ENCODE peak calls at places on chromosome 20, in six cellular contexts. One of them, this sample, is unnamed.
A peak's percentile ranks its signal among the peaks of the same experiment; 100 is the strongest.

GRCh38 chr20:52083627-52084232 is 107.8 kb downstream of the ZFP64 start:
- DNase-seq in hepatocyte: peak; percentile 78
- DNase-seq in keratinocyte: no peak
- DNase-seq in body of pancreas: peak; percentile 50
- DNase-seq in right lobe of liver: peak; percentile 27
- DNase-seq in HCT116: peak; percentile 54
- DNase-seq in this sample: no peak

GRCh38 chr20:25984933-25985332 is 288.3 kb upstream of the ZNF337 start:
- DNase-seq in hepatocyte: no peak
- DNase-seq in keratinocyte: no peak
- DNase-seq in body of pancreas: peak; percentile 52
- DNase-seq in right lobe of liver: no peak
- DNase-seq in HCT116: no peak
- DNase-seq in this sample: no peak

GRCh38 chr20:41170386-41171105 is 33.2 kb downstream of the PLCG1 start:
- DNase-seq in hepatocyte: no peak
- DNase-seq in keratinocyte: no peak
- DNase-seq in body of pancreas: peak; percentile 2
- DNase-seq in right lobe of liver: no peak
- DNase-seq in HCT116: no peak
- DNase-seq in this sample: peak; percentile 36

GRCh38 chr20:20768202-20768815 is 55.9 kb upstream of the RALGAPA2 start:
- DNase-seq in hepatocyte: no peak
- DNase-seq in keratinocyte: no peak
- DNase-seq in body of pancreas: no peak
- DNase-seq in right lobe of liver: no peak
- DNase-seq in HCT116: no peak
- DNase-seq in this sample: no peak

GRCh38 chr20:52425253-52425652 is 233.7 kb upstream of the ZFP64 start:
- DNase-seq in hepatocyte: peak; percentile 16
- DNase-seq in keratinocyte: no peak
- DNase-seq in body of pancreas: no peak
- DNase-seq in right lobe of liver: no peak
- DNase-seq in HCT116: no peak
- DNase-seq in this sample: no peak

GRCh38 chr20:53708129-53708968 is 114.7 kb upstream of the ZNF217 start:
- DNase-seq in hepatocyte: peak; percentile 28
- DNase-seq in keratinocyte: no peak
- DNase-seq in body of pancreas: no peak
- DNase-seq in right lobe of liver: no peak
- DNase-seq in HCT116: no peak
- DNase-seq in this sample: no peak

GRCh38 chr20:50371878-50372769 is 138.1 kb upstream of the PTPN1 start:
- DNase-seq in hepatocyte: no peak
- DNase-seq in keratinocyte: no peak
- DNase-seq in body of pancreas: no peak
- DNase-seq in right lobe of liver: no peak
- DNase-seq in HCT116: no peak
- DNase-seq in this sample: no peak

GRCh38 chr20:17710379-17711305 is 10.9 kb downstream of the BANF2 start:
- DNase-seq in hepatocyte: peak; percentile 83
- DNase-seq in keratinocyte: no peak
- DNase-seq in body of pancreas: peak; percentile 59
- DNase-seq in right lobe of liver: peak; percentile 61
- DNase-seq in HCT116: no peak
- DNase-seq in this sample: no peak

GRCh38 chr20:24721891-24722530 is 227.1 kb upstream of the CST7 start:
- DNase-seq in hepatocyte: no peak
- DNase-seq in keratinocyte: no peak
- DNase-seq in body of pancreas: no peak
- DNase-seq in right lobe of liver: no peak
- DNase-seq in HCT116: no peak
- DNase-seq in this sample: no peak

GRCh38 chr20:21529863-21530262 is 16.0 kb upstream of the NKX2-2 start:
- DNase-seq in hepatocyte: no peak
- DNase-seq in keratinocyte: no peak
- DNase-seq in body of pancreas: no peak
- DNase-seq in right lobe of liver: no peak
- DNase-seq in HCT116: peak; percentile 38
- DNase-seq in this sample: no peak

GRCh38 chr20:57411406-57412283 is 20.4 kb downstream of the RBM38 start:
- DNase-seq in hepatocyte: no peak
- DNase-seq in keratinocyte: no peak
- DNase-seq in body of pancreas: no peak
- DNase-seq in right lobe of liver: no peak
- DNase-seq in HCT116: no peak
- DNase-seq in this sample: no peak

GRCh38 chr20:1941226-1941625 is 46.0 kb downstream of the SIRPA start:
- DNase-seq in hepatocyte: no peak
- DNase-seq in keratinocyte: peak; percentile 94
- DNase-seq in body of pancreas: no peak
- DNase-seq in right lobe of liver: peak; percentile 55
- DNase-seq in HCT116: no peak
- DNase-seq in this sample: no peak

GRCh38 chr20:58524814-58525213 is 9.6 kb upstream of the APCDD1L start:
- DNase-seq in hepatocyte: no peak
- DNase-seq in keratinocyte: peak; percentile 57
- DNase-seq in body of pancreas: no peak
- DNase-seq in right lobe of liver: no peak
- DNase-seq in HCT116: no peak
- DNase-seq in this sample: no peak

GRCh38 chr20:59253779-59254319 is 46.6 kb upstream of the EDN3 start:
- DNase-seq in hepatocyte: no peak
- DNase-seq in keratinocyte: no peak
- DNase-seq in body of pancreas: no peak
- DNase-seq in right lobe of liver: no peak
- DNase-seq in HCT116: no peak
- DNase-seq in this sample: no peak

GRCh38 chr20:25225642-25226432 is 22.0 kb upstream of the PYGB start:
- DNase-seq in hepatocyte: no peak
- DNase-seq in keratinocyte: no peak
- DNase-seq in body of pancreas: no peak
- DNase-seq in right lobe of liver: no peak
- DNase-seq in HCT116: no peak
- DNase-seq in this sample: no peak

GRCh38 chr20:38515631-38516030 is 43.0 kb downstream of the RALGAPB start:
- DNase-seq in hepatocyte: no peak
- DNase-seq in keratinocyte: no peak
- DNase-seq in body of pancreas: no peak
- DNase-seq in right lobe of liver: no peak
- DNase-seq in HCT116: no peak
- DNase-seq in this sample: no peak

GRCh38 chr20:57570145-57570850 is 9.4 kb downstream of the PCK1 start:
- DNase-seq in hepatocyte: no peak
- DNase-seq in keratinocyte: no peak
- DNase-seq in body of pancreas: no peak
- DNase-seq in right lobe of liver: no peak
- DNase-seq in HCT116: no peak
- DNase-seq in this sample: no peak

GRCh38 chr20:61328906-61329558 is 77.0 kb downstream of the CDH4 start:
- DNase-seq in hepatocyte: no peak
- DNase-seq in keratinocyte: no peak
- DNase-seq in body of pancreas: no peak
- DNase-seq in right lobe of liver: no peak
- DNase-seq in HCT116: no peak
- DNase-seq in this sample: no peak

GRCh38 chr20:57351042-57351783 is at the start of gene RAE1:
- DNase-seq in hepatocyte: peak; percentile 97
- DNase-seq in keratinocyte: peak; percentile 50
- DNase-seq in body of pancreas: peak; percentile 93
- DNase-seq in right lobe of liver: peak; percentile 89
- DNase-seq in HCT116: peak; percentile 89
- DNase-seq in this sample: peak; percentile 91

GRCh38 chr20:23156842-23157423 is 70.8 kb upstream of the CD93 start:
- DNase-seq in hepatocyte: no peak
- DNase-seq in keratinocyte: no peak
- DNase-seq in body of pancreas: no peak
- DNase-seq in right lobe of liver: no peak
- DNase-seq in HCT116: no peak
- DNase-seq in this sample: no peak

GRCh38 chr20:39829255-39829654 is 859.8 kb downstream of the MAFB start:
- DNase-seq in hepatocyte: peak; percentile 18
- DNase-seq in keratinocyte: no peak
- DNase-seq in body of pancreas: no peak
- DNase-seq in right lobe of liver: no peak
- DNase-seq in HCT116: no peak
- DNase-seq in this sample: no peak

GRCh38 chr20:835220-836045 is 1.9 kb downstream of the FAM110A start:
- DNase-seq in hepatocyte: no peak
- DNase-seq in keratinocyte: no peak
- DNase-seq in body of pancreas: peak; percentile 56
- DNase-seq in right lobe of liver: peak; percentile 76
- DNase-seq in HCT116: no peak
- DNase-seq in this sample: no peak

GRCh38 chr20:57064836-57065235 is 201.6 kb downstream of the BMP7 start:
- DNase-seq in hepatocyte: no peak
- DNase-seq in keratinocyte: no peak
- DNase-seq in body of pancreas: no peak
- DNase-seq in right lobe of liver: no peak
- DNase-seq in HCT116: no peak
- DNase-seq in this sample: no peak

GRCh38 chr20:36676701-36677421 is 30.9 kb upstream of the SLA2 start:
- DNase-seq in hepatocyte: peak; percentile 95
- DNase-seq in keratinocyte: no peak
- DNase-seq in body of pancreas: no peak
- DNase-seq in right lobe of liver: no peak
- DNase-seq in HCT116: peak; percentile 4
- DNase-seq in this sample: no peak
- H3K4me3 ChIP-seq in hepatocyte: peak overlapping the region; percentile 51
- H3K4me3 ChIP-seq in keratinocyte: no peak overlapping the region
- H3K4me3 ChIP-seq in body of pancreas: no peak overlapping the region
- H3K4me3 ChIP-seq in right lobe of liver: no peak overlapping the region
- H3K4me3 ChIP-seq in HCT116: no peak overlapping the region
- H3K4me3 ChIP-seq in this sample: no peak overlapping the region

GRCh38 chr20:47568837-47569410 is 67.2 kb downstream of the NCOA3 start:
- DNase-seq in hepatocyte: no peak
- DNase-seq in keratinocyte: no peak
- DNase-seq in body of pancreas: no peak
- DNase-seq in right lobe of liver: no peak
- DNase-seq in HCT116: no peak
- DNase-seq in this sample: no peak

GRCh38 chr20:47573586-47573985 is 71.9 kb downstream of the NCOA3 start:
- DNase-seq in hepatocyte: no peak
- DNase-seq in keratinocyte: no peak
- DNase-seq in body of pancreas: no peak
- DNase-seq in right lobe of liver: no peak
- DNase-seq in HCT116: no peak
- DNase-seq in this sample: no peak

GRCh38 chr20:47571426-47571825 is 69.7 kb downstream of the NCOA3 start:
- DNase-seq in hepatocyte: no peak
- DNase-seq in keratinocyte: no peak
- DNase-seq in body of pancreas: no peak
- DNase-seq in right lobe of liver: no peak
- DNase-seq in HCT116: no peak
- DNase-seq in this sample: no peak

GRCh38 chr20:47574616-47575401 is 73.1 kb downstream of the NCOA3 start:
- DNase-seq in hepatocyte: no peak
- DNase-seq in keratinocyte: no peak
- DNase-seq in body of pancreas: no peak
- DNase-seq in right lobe of liver: no peak
- DNase-seq in HCT116: no peak
- DNase-seq in this sample: no peak

GRCh38 chr20:47572105-47572729 is 70.5 kb downstream of the NCOA3 start:
- DNase-seq in hepatocyte: no peak
- DNase-seq in keratinocyte: no peak
- DNase-seq in body of pancreas: no peak
- DNase-seq in right lobe of liver: no peak
- DNase-seq in HCT116: no peak
- DNase-seq in this sample: no peak
- H3K36me3 ChIP-seq in hepatocyte: no peaks in the 10 kb centered on the region
- H3K36me3 ChIP-seq in keratinocyte: no peaks in the 10 kb centered on the region
- H3K36me3 ChIP-seq in body of pancreas: no peaks in the 10 kb centered on the region
- H3K36me3 ChIP-seq in right lobe of liver: no peaks in the 10 kb centered on the region
- H3K36me3 ChIP-seq in HCT116: no peaks in the 10 kb centered on the region
- H3K36me3 ChIP-seq in this sample: no peaks in the 10 kb centered on the region

DNA sequence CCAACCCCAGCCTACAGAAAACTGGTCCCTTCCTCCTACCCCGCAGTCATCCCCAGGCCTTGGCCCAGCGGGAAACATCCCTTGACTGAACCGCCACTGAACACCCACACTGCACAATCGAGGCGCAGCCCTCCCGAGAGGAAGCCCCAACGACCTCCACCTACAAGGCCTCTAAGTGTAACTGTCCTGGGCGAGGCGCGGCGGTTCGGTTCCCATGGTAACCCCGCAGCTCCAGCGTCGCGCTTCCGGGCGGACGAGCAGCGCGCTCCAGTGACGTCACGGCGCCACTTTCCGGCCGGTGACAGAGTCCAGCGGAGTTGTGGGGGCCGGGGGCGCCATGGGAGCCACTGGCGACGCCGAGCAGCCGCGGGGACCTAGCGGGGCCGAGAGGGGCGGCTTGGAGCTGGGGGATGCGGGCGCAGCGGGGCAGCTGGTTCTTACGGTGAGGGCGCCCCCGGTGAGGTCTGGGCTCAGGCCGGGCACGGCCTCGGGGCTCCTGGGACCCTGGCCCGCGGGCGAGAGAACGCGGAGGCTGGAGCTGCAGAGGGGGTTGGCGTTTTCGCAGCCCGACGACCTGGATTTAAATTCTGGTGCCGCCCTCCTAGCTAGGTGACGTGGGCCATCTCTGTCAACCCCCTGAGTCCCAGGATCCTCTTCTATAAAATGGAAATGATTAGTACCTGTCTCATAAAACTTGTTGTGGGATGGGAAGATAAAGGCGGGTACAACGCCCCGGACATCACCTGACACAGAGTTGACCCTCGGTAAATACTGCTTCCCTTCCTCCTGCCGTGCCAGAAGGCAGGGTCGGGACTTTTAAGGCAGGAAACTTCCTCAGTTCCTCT is at the start of the genes DNTTIP1 and WFDC3:
- DNase-seq in hepatocyte: peak; percentile 97
- DNase-seq in keratinocyte: no peak
- DNase-seq in body of pancreas: peak; percentile 95
- DNase-seq in right lobe of liver: peak; percentile 96
- DNase-seq in HCT116: peak; percentile 80
- DNase-seq in this sample: peak; percentile 96
- H3K4me3 ChIP-seq in hepatocyte: peak within 1 kb of the TSS; percentile 78
- H3K4me3 ChIP-seq in keratinocyte: peak within 1 kb of the TSS; percentile 81
- H3K4me3 ChIP-seq in body of pancreas: peak within 1 kb of the TSS; percentile 94
- H3K4me3 ChIP-seq in right lobe of liver: peak within 1 kb of the TSS; percentile 92
- H3K4me3 ChIP-seq in HCT116: peak within 1 kb of the TSS; percentile 98
- H3K4me3 ChIP-seq in this sample: peak within 1 kb of the TSS; percentile 78

GRCh38 chr20:3873507-3873906 is 15.7 kb upstream of the PANK2 start:
- DNase-seq in hepatocyte: no peak
- DNase-seq in keratinocyte: no peak
- DNase-seq in body of pancreas: no peak
- DNase-seq in right lobe of liver: no peak
- DNase-seq in HCT116: no peak
- DNase-seq in this sample: no peak

GRCh38 chr20:3874194-3874824 is 14.9 kb upstream of the PANK2 start:
- DNase-seq in hepatocyte: no peak
- DNase-seq in keratinocyte: no peak
- DNase-seq in body of pancreas: no peak
- DNase-seq in right lobe of liver: no peak
- DNase-seq in HCT116: no peak
- DNase-seq in this sample: no peak

GRCh38 chr20:3869839-3870634 is 19.1 kb upstream of the PANK2 start:
- DNase-seq in hepatocyte: no peak
- DNase-seq in keratinocyte: no peak
- DNase-seq in body of pancreas: no peak
- DNase-seq in right lobe of liver: no peak
- DNase-seq in HCT116: no peak
- DNase-seq in this sample: no peak

GRCh38 chr20:3875378-3875974 is 13.7 kb upstream of the PANK2 start:
- DNase-seq in hepatocyte: no peak
- DNase-seq in keratinocyte: no peak
- DNase-seq in body of pancreas: no peak
- DNase-seq in right lobe of liver: no peak
- DNase-seq in HCT116: no peak
- DNase-seq in this sample: no peak

GRCh38 chr20:3871549-3872265 is 17.5 kb upstream of the PANK2 start:
- DNase-seq in hepatocyte: peak; percentile 26
- DNase-seq in keratinocyte: no peak
- DNase-seq in body of pancreas: no peak
- DNase-seq in right lobe of liver: no peak
- DNase-seq in HCT116: no peak
- DNase-seq in this sample: no peak
- H3K36me3 ChIP-seq in hepatocyte: no peaks in the 10 kb centered on the region
- H3K36me3 ChIP-seq in keratinocyte: peaks cover 12% of the 10 kb centered on the region
- H3K36me3 ChIP-seq in body of pancreas: peaks cover 5% of the 10 kb centered on the region
- H3K36me3 ChIP-seq in right lobe of liver: no peaks in the 10 kb centered on the region
- H3K36me3 ChIP-seq in HCT116: peaks cover 13% of the 10 kb centered on the region
- H3K36me3 ChIP-seq in this sample: no peaks in the 10 kb centered on the region